ENCODE peak calls at places on chromosomes 13 and 19, in eight cellular contexts. One of them, this sample, is unnamed.
A peak's percentile ranks its signal among the peaks of the same experiment; 100 is the strongest.

GRCh38 chr19:8973501-8974091 is 36.6 kb downstream of the MUC16 start:
- DNase-seq in lower leg skin: no peak
- DNase-seq in mucosa of descending colon: no peak
- DNase-seq in fibroblast of lung: peak; percentile 10
- DNase-seq in OCI-LY7: peak; percentile 13
- DNase-seq in H1: no peak
- DNase-seq in BJ: no peak
- DNase-seq in CD8-positive, alpha-beta T cell: no peak
- DNase-seq in this sample: no peak

GRCh38 chr13:94640676-94641075 is 39.0 kb downstream of the GPR180 start:
- DNase-seq in lower leg skin: no peak
- DNase-seq in mucosa of descending colon: no peak
- DNase-seq in fibroblast of lung: peak; percentile 71
- DNase-seq in OCI-LY7: no peak
- DNase-seq in H1: no peak
- DNase-seq in BJ: no peak
- DNase-seq in CD8-positive, alpha-beta T cell: no peak
- DNase-seq in this sample: no peak

GRCh38 chr19:38743394-38744297 is 628 bp downstream of the CAPN12 start:
- DNase-seq in lower leg skin: no peak
- DNase-seq in mucosa of descending colon: no peak
- DNase-seq in fibroblast of lung: no peak
- DNase-seq in OCI-LY7: no peak
- DNase-seq in H1: no peak
- DNase-seq in BJ: no peak
- DNase-seq in CD8-positive, alpha-beta T cell: no peak
- DNase-seq in this sample: no peak

GRCh38 chr19:46366620-46367277 is 19.9 kb downstream of the PPP5C start:
- DNase-seq in lower leg skin: no peak
- DNase-seq in mucosa of descending colon: no peak
- DNase-seq in fibroblast of lung: no peak
- DNase-seq in OCI-LY7: no peak
- DNase-seq in H1: no peak
- DNase-seq in BJ: no peak
- DNase-seq in CD8-positive, alpha-beta T cell: no peak
- DNase-seq in this sample: no peak

GRCh38 chr19:11279505-11280236 is 16.3 kb upstream of the TSPAN16 start:
- DNase-seq in lower leg skin: no peak
- DNase-seq in mucosa of descending colon: no peak
- DNase-seq in fibroblast of lung: peak; percentile 36
- DNase-seq in OCI-LY7: peak; percentile 28
- DNase-seq in H1: no peak
- DNase-seq in BJ: no peak
- DNase-seq in CD8-positive, alpha-beta T cell: peak; percentile 30
- DNase-seq in this sample: peak; percentile 88

GRCh38 chr19:3710265-3710812 is 2.2 kb downstream of the TJP3 start:
- DNase-seq in lower leg skin: peak; percentile 93
- DNase-seq in mucosa of descending colon: peak; percentile 97
- DNase-seq in fibroblast of lung: peak; percentile 40
- DNase-seq in OCI-LY7: no peak
- DNase-seq in H1: peak; percentile 65
- DNase-seq in BJ: no peak
- DNase-seq in CD8-positive, alpha-beta T cell: no peak
- DNase-seq in this sample: no peak

GRCh38 chr19:17296278-17296677 is 6.9 kb downstream of the ABHD8 start:
- DNase-seq in lower leg skin: no peak
- DNase-seq in mucosa of descending colon: no peak
- DNase-seq in fibroblast of lung: peak; percentile 51
- DNase-seq in OCI-LY7: no peak
- DNase-seq in H1: no peak
- DNase-seq in BJ: no peak
- DNase-seq in CD8-positive, alpha-beta T cell: no peak
- DNase-seq in this sample: no peak

GRCh38 chr13:108176685-108177274 is 38.6 kb downstream of the LIG4 start:
- DNase-seq in lower leg skin: no peak
- DNase-seq in mucosa of descending colon: no peak
- DNase-seq in fibroblast of lung: no peak
- DNase-seq in OCI-LY7: peak; percentile 52
- DNase-seq in H1: peak; percentile 81
- DNase-seq in BJ: no peak
- DNase-seq in CD8-positive, alpha-beta T cell: peak; percentile 64
- DNase-seq in this sample: peak; percentile 34

GRCh38 chr13:29577135-29578051 is 18.1 kb downstream of the SLC7A1 start:
- DNase-seq in lower leg skin: no peak
- DNase-seq in mucosa of descending colon: no peak
- DNase-seq in fibroblast of lung: no peak
- DNase-seq in OCI-LY7: no peak
- DNase-seq in H1: no peak
- DNase-seq in BJ: no peak
- DNase-seq in CD8-positive, alpha-beta T cell: no peak
- DNase-seq in this sample: no peak

GRCh38 chr13:70505809-70506208 is 397.6 kb upstream of the KLHL1 start:
- DNase-seq in lower leg skin: no peak
- DNase-seq in mucosa of descending colon: no peak
- DNase-seq in fibroblast of lung: no peak
- DNase-seq in OCI-LY7: no peak
- DNase-seq in H1: no peak
- DNase-seq in BJ: no peak
- DNase-seq in CD8-positive, alpha-beta T cell: no peak
- DNase-seq in this sample: no peak

GRCh38 chr19:19652482-19653295 is 9.2 kb upstream of the GMIP start:
- DNase-seq in lower leg skin: no peak
- DNase-seq in mucosa of descending colon: no peak
- DNase-seq in fibroblast of lung: peak; percentile 39
- DNase-seq in OCI-LY7: no peak
- DNase-seq in H1: no peak
- DNase-seq in BJ: no peak
- DNase-seq in CD8-positive, alpha-beta T cell: no peak
- DNase-seq in this sample: no peak

GRCh38 chr13:97535619-97536018 is 101.7 kb downstream of the RAP2A start:
- DNase-seq in lower leg skin: no peak
- DNase-seq in mucosa of descending colon: no peak
- DNase-seq in fibroblast of lung: peak; percentile 34
- DNase-seq in OCI-LY7: no peak
- DNase-seq in H1: no peak
- DNase-seq in BJ: no peak
- DNase-seq in CD8-positive, alpha-beta T cell: no peak
- DNase-seq in this sample: no peak

GRCh38 chr19:591099-591958 is 1.6 kb downstream of the HCN2 start:
- DNase-seq in lower leg skin: no peak
- DNase-seq in mucosa of descending colon: no peak
- DNase-seq in fibroblast of lung: no peak
- DNase-seq in OCI-LY7: no peak
- DNase-seq in H1: peak; percentile 82
- DNase-seq in BJ: no peak
- DNase-seq in CD8-positive, alpha-beta T cell: no peak
- DNase-seq in this sample: no peak

GRCh38 chr19:46065486-46065885 is 24.7 kb upstream of the IGFL4 start:
- DNase-seq in lower leg skin: no peak
- DNase-seq in mucosa of descending colon: no peak
- DNase-seq in fibroblast of lung: peak; percentile 73
- DNase-seq in OCI-LY7: no peak
- DNase-seq in H1: no peak
- DNase-seq in BJ: peak; percentile 57
- DNase-seq in CD8-positive, alpha-beta T cell: no peak
- DNase-seq in this sample: no peak

GRCh38 chr13:42239644-42240043 is 32.3 kb upstream of the AKAP11 start:
- DNase-seq in lower leg skin: no peak
- DNase-seq in mucosa of descending colon: no peak
- DNase-seq in fibroblast of lung: peak; percentile 29
- DNase-seq in OCI-LY7: no peak
- DNase-seq in H1: no peak
- DNase-seq in BJ: no peak
- DNase-seq in CD8-positive, alpha-beta T cell: no peak
- DNase-seq in this sample: no peak

GRCh38 chr19:2259331-2259730 is 3.1 kb upstream of the JSRP1 start:
- DNase-seq in lower leg skin: no peak
- DNase-seq in mucosa of descending colon: no peak
- DNase-seq in fibroblast of lung: no peak
- DNase-seq in OCI-LY7: no peak
- DNase-seq in H1: no peak
- DNase-seq in BJ: no peak
- DNase-seq in CD8-positive, alpha-beta T cell: no peak
- DNase-seq in this sample: no peak

GRCh38 chr13:22369840-22370239 is 699.0 kb downstream of the FGF9 start:
- DNase-seq in lower leg skin: no peak
- DNase-seq in mucosa of descending colon: no peak
- DNase-seq in fibroblast of lung: no peak
- DNase-seq in OCI-LY7: no peak
- DNase-seq in H1: no peak
- DNase-seq in BJ: no peak
- DNase-seq in CD8-positive, alpha-beta T cell: no peak
- DNase-seq in this sample: no peak

GRCh38 chr13:22372261-22372660 is 701.4 kb downstream of the FGF9 start:
- DNase-seq in lower leg skin: no peak
- DNase-seq in mucosa of descending colon: no peak
- DNase-seq in fibroblast of lung: no peak
- DNase-seq in OCI-LY7: peak; percentile 2
- DNase-seq in H1: peak; percentile 47
- DNase-seq in BJ: no peak
- DNase-seq in CD8-positive, alpha-beta T cell: no peak
- DNase-seq in this sample: no peak

GRCh38 chr13:22375151-22375550 is 704.3 kb downstream of the FGF9 start:
- DNase-seq in lower leg skin: no peak
- DNase-seq in mucosa of descending colon: no peak
- DNase-seq in fibroblast of lung: no peak
- DNase-seq in OCI-LY7: no peak
- DNase-seq in H1: no peak
- DNase-seq in BJ: no peak
- DNase-seq in CD8-positive, alpha-beta T cell: no peak
- DNase-seq in this sample: no peak
- TF ChIP-seq CTCF in lower leg skin: no peak
- TF ChIP-seq CTCF in mucosa of descending colon: no peak
- TF ChIP-seq CTCF in fibroblast of lung: no peak
- TF ChIP-seq CTCF in OCI-LY7: no peak
- TF ChIP-seq CTCF in H1: no peak
- TF ChIP-seq CTCF in BJ: no peak
- TF ChIP-seq CTCF in CD8-positive, alpha-beta T cell: no peak
- TF ChIP-seq CTCF in this sample: no peak

GRCh38 chr19:30167206-30167903 is 204.8 kb upstream of the ZNF536 start:
- DNase-seq in lower leg skin: no peak
- DNase-seq in mucosa of descending colon: no peak
- DNase-seq in fibroblast of lung: no peak
- DNase-seq in OCI-LY7: no peak
- DNase-seq in H1: peak; percentile 2
- DNase-seq in BJ: no peak
- DNase-seq in CD8-positive, alpha-beta T cell: no peak
- DNase-seq in this sample: no peak

GRCh38 chr19:30170081-30170480 is 202.1 kb upstream of the ZNF536 start:
- DNase-seq in lower leg skin: no peak
- DNase-seq in mucosa of descending colon: no peak
- DNase-seq in fibroblast of lung: no peak
- DNase-seq in OCI-LY7: no peak
- DNase-seq in H1: no peak
- DNase-seq in BJ: no peak
- DNase-seq in CD8-positive, alpha-beta T cell: no peak
- DNase-seq in this sample: no peak

GRCh38 chr19:30169196-30169900 is 202.8 kb upstream of the ZNF536 start:
- DNase-seq in lower leg skin: no peak
- DNase-seq in mucosa of descending colon: no peak
- DNase-seq in fibroblast of lung: no peak
- DNase-seq in OCI-LY7: no peak
- DNase-seq in H1: no peak
- DNase-seq in BJ: no peak
- DNase-seq in CD8-positive, alpha-beta T cell: no peak
- DNase-seq in this sample: no peak

GRCh38 chr19:30167976-30168635 is 204.1 kb upstream of the ZNF536 start:
- DNase-seq in lower leg skin: no peak
- DNase-seq in mucosa of descending colon: no peak
- DNase-seq in fibroblast of lung: no peak
- DNase-seq in OCI-LY7: no peak
- DNase-seq in H1: peak; percentile 28
- DNase-seq in BJ: no peak
- DNase-seq in CD8-positive, alpha-beta T cell: no peak
- DNase-seq in this sample: no peak

GRCh38 chr19:30168760-30169159 is 203.4 kb upstream of the ZNF536 start:
- DNase-seq in lower leg skin: no peak
- DNase-seq in mucosa of descending colon: no peak
- DNase-seq in fibroblast of lung: no peak
- DNase-seq in OCI-LY7: no peak
- DNase-seq in H1: no peak
- DNase-seq in BJ: no peak
- DNase-seq in CD8-positive, alpha-beta T cell: no peak
- DNase-seq in this sample: no peak
- H3K4me3 ChIP-seq in lower leg skin: no peak overlapping the region
- H3K4me3 ChIP-seq in mucosa of descending colon: no peak overlapping the region
- H3K4me3 ChIP-seq in fibroblast of lung: no peak overlapping the region
- H3K4me3 ChIP-seq in OCI-LY7: no peak overlapping the region
- H3K4me3 ChIP-seq in H1: no peak overlapping the region
- H3K4me3 ChIP-seq in BJ: no peak overlapping the region
- H3K4me3 ChIP-seq in CD8-positive, alpha-beta T cell: no peak overlapping the region
- H3K4me3 ChIP-seq in this sample: no peak overlapping the region

GRCh38 chr13:52738719-52739467 is 727 bp downstream of the CNMD start:
- DNase-seq in lower leg skin: no peak
- DNase-seq in mucosa of descending colon: no peak
- DNase-seq in fibroblast of lung: no peak
- DNase-seq in OCI-LY7: no peak
- DNase-seq in H1: peak; percentile 82
- DNase-seq in BJ: no peak
- DNase-seq in CD8-positive, alpha-beta T cell: peak; percentile 36
- DNase-seq in this sample: peak; percentile 18
- TF ChIP-seq CTCF in lower leg skin: no peak
- TF ChIP-seq CTCF in mucosa of descending colon: no peak
- TF ChIP-seq CTCF in fibroblast of lung: peak; percentile 33
- TF ChIP-seq CTCF in OCI-LY7: no peak
- TF ChIP-seq CTCF in H1: peak; percentile 65
- TF ChIP-seq CTCF in BJ: peak; percentile 32
- TF ChIP-seq CTCF in CD8-positive, alpha-beta T cell: peak; percentile 52
- TF ChIP-seq CTCF in this sample: peak; percentile 39

GRCh38 chr19:50551713-50552187 is 16.5 kb downstream of the LRRC4B start:
- DNase-seq in lower leg skin: no peak
- DNase-seq in mucosa of descending colon: no peak
- DNase-seq in fibroblast of lung: no peak
- DNase-seq in OCI-LY7: no peak
- DNase-seq in H1: peak; percentile 54
- DNase-seq in BJ: no peak
- DNase-seq in CD8-positive, alpha-beta T cell: no peak
- DNase-seq in this sample: no peak
- H3K4me3 ChIP-seq in lower leg skin: no peak overlapping the region
- H3K4me3 ChIP-seq in mucosa of descending colon: no peak overlapping the region
- H3K4me3 ChIP-seq in fibroblast of lung: no peak overlapping the region
- H3K4me3 ChIP-seq in OCI-LY7: no peak overlapping the region
- H3K4me3 ChIP-seq in H1: peak overlapping the region; percentile 53
- H3K4me3 ChIP-seq in BJ: no peak overlapping the region
- H3K4me3 ChIP-seq in CD8-positive, alpha-beta T cell: no peak overlapping the region
- H3K4me3 ChIP-seq in this sample: no peak overlapping the region

DNA sequence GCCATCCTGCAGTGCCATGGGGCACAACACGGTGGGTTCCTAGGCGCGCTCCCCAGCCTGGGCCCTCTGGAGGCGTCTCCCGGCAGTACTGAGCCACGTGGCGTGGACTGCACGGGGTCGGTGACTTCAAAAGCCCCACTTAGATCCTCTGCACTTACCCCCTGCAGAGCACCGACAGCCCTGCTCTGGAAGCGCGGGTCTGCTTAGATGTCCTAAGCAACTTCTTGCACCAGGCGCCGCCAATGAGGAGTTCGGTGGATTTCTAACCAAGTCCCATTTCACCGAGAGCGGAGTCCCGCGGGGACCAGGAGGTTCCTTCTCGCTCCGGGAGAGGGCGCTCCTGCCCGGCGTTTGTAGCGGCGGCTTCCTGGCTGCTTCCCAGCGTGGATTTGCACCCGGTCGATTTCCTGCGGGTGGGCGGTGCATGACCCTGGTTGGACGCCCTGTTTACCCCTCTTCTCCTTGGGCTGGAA is 25.2 kb upstream of the ZNF845 start:
- DNase-seq in lower leg skin: no peak
- DNase-seq in mucosa of descending colon: no peak
- DNase-seq in fibroblast of lung: no peak
- DNase-seq in OCI-LY7: no peak
- DNase-seq in H1: peak; percentile 94
- DNase-seq in BJ: no peak
- DNase-seq in CD8-positive, alpha-beta T cell: peak; percentile 13
- DNase-seq in this sample: no peak
- TF ChIP-seq CTCF in lower leg skin: no peak
- TF ChIP-seq CTCF in mucosa of descending colon: no peak
- TF ChIP-seq CTCF in fibroblast of lung: peak; percentile 28
- TF ChIP-seq CTCF in OCI-LY7: peak; percentile 23
- TF ChIP-seq CTCF in H1: peak; percentile 85
- TF ChIP-seq CTCF in BJ: peak; percentile 44
- TF ChIP-seq CTCF in CD8-positive, alpha-beta T cell: peak; percentile 37
- TF ChIP-seq CTCF in this sample: no peak

This sample was measured in GM12865.